ENCODE peak calls at places on chromosomes 1 and 21, in eight cellular contexts. Y, S, L, M, R, U, T and J are unnamed samples.

GRCh38 chr1:230899845-230900251 is 31.5 kb upstream of the C1orf198 start:
- DNase-seq in S (peak; percentile 55), M (peak; percentile 78), Y (no peak), U (no peak), T (no peak), R (no peak), L (no peak), J (no peak)

GRCh38 chr21:42793774-42794173 is 85.6 kb downstream of the WDR4 start:
- DNase-seq in M (no peak), Y (peak; percentile 88), S (no peak), U (no peak), R (no peak), L (no peak), T (no peak), J (no peak)

GRCh38 chr1:24071941-24072340 is 40.0 kb downstream of the MYOM3 start:
- DNase-seq in Y (peak; percentile 37), R (no peak), L (no peak), T (no peak), U (peak; percentile 23), M (no peak), S (no peak), J (no peak)

GRCh38 chr1:9245661-9246060 is 11.1 kb downstream of the H6PD start:
- DNase-seq in Y (no peak), S (no peak), U (no peak), M (no peak), L (no peak), T (no peak), R (no peak), J (no peak)

GRCh38 chr1:36520056-36520455 is 37.3 kb upstream of the CSF3R start:
- DNase-seq in T (peak; percentile 26), L (no peak), Y (no peak), R (no peak), U (no peak), M (no peak), S (no peak), J (no peak)

GRCh38 chr1:11012260-11013159 is at the start of gene TARDBP:
- DNase-seq in R (peak; percentile 95), M (peak; percentile 95), U (peak; percentile 93), S (peak; percentile 94), L (peak; percentile 90), T (peak; percentile 93), Y (peak; percentile 94), J (peak; percentile 92)

GRCh38 chr1:33661791-33662190 is 189.3 kb downstream of the ZSCAN20 start:
- DNase-seq in Y (no peak), L (no peak), T (no peak), M (no peak), S (no peak), R (no peak), U (no peak), J (no peak)

GRCh38 chr1:230310381-230311163 is 115.6 kb downstream of the PGBD5 start:
- DNase-seq in T (no peak), M (peak; percentile 81), S (peak; percentile 81), Y (peak; percentile 64), L (peak; percentile 72), U (peak; percentile 83), R (peak; percentile 52), J (peak; percentile 77)

GRCh38 chr1:27601321-27601770 is 2.6 kb downstream of the AHDC1 start:
- DNase-seq in L (no peak), M (peak; percentile 60), U (no peak), T (no peak), R (no peak), S (no peak), Y (no peak), J (no peak)

GRCh38 chr1:27600500-27601175 is 3.3 kb downstream of the AHDC1 start:
- DNase-seq in T (no peak), L (no peak), M (no peak), Y (peak; percentile 88), S (no peak), R (no peak), U (no peak), J (no peak)

GRCh38 chr1:27598288-27598687 is 5.7 kb downstream of the AHDC1 start:
- DNase-seq in S (peak; percentile 90), T (no peak), Y (no peak), L (peak; percentile 84), M (peak; percentile 35), R (no peak), U (no peak), J (no peak)

GRCh38 chr1:27598902-27599528 is 4.9 kb downstream of the AHDC1 start:
- DNase-seq in M (peak; percentile 91), Y (peak; percentile 86), S (peak; percentile 89), T (peak; percentile 94), L (peak; percentile 86), R (no peak), U (no peak), J (peak; percentile 50)

DNA sequence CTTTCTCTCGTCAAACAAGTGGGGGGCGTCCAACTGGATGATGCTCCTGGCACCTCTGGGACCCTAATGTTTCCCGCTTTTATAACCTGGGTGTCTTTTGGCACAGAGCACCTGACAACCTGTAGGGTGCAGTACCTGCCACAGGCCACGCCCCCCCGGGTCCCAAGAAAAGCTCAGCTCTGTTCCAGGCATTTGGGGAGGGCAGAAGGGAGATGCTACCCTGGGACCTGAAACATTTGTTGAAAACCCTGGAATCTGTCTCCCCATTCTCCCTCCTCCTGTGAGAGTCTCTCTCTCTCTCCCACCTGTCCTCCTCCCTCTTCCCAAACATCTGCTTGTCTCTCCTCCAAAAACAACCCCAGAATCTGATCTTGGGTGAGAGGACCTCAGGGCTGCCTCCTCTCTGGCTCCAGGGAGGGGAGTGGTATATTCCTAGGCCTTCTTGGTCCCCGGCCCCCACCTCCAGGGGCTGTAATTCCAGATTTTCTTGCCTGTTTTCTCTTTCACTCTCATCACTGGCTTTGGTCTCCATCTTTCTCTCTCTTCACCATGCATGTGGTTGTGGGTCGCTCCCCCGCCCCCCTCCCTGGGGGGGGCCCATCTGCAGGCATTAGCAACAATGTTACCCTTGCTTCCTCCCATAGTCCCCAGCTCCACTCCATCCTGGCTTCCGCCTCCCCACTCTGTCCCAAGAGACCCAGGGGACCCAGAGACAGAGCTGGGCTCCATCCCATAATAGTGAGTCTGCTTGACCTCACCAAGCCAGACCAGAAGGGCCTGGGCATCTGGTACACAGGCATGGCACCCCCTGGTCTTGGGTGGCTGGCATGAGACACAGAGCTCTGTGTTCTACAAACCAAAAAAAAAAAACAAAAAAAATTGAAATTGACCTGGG is 4.1 kb downstream of the AHDC1 start:
- DNase-seq in S (no peak), M (no peak), R (no peak), T (no peak), L (no peak), U (no peak), Y (no peak), J (no peak)
- H3K4me3 ChIP-seq in S (no peak overlapping the region), M (peak overlapping the region; percentile 30), R (no peak overlapping the region), T (peak overlapping the region; percentile 89), L (peak overlapping the region; percentile 23), U (no peak overlapping the region), Y (no peak overlapping the region), J (no peak overlapping the region)

DNA sequence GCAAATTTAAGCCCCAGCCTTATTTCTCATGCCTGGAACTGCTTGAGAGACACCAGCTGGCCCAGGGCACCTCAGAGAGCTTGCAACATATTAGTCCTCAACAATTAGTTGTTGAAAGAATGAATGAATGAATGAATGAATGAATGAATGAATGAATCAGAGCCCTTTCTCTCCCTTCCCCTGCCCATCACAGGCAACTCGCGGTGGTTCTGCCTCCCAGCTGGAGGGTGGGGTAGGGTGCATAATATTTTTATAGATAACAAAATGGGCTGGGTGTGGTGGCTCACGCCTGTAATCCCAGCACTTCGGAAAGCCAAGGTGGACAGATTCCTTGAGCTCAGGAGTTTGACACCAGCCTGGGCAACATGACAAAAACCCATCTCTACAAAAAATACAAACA is 110.1 kb downstream of the CCDC185 start:
- DNase-seq in U (no peak), Y (no peak), L (no peak), R (no peak), S (no peak), T (no peak), M (no peak), J (no peak)
- H3K27ac ChIP-seq in U (no peak overlapping the region), Y (no peak overlapping the region), L (no peak overlapping the region), R (no peak overlapping the region), S (no peak overlapping the region), T (no peak overlapping the region), M (no peak overlapping the region), J (no peak overlapping the region)

GRCh38 chr1:109467301-109467777 is 993 bp downstream of the SYPL2 start:
- DNase-seq in U (no peak), M (no peak), L (no peak), T (no peak), Y (no peak), R (no peak), S (no peak), J (no peak)
- H3K4me3 ChIP-seq in U (peak overlapping the region; percentile 67), M (no peak overlapping the region), L (peak overlapping the region; percentile 58), T (peak overlapping the region; percentile 77), Y (no peak overlapping the region), R (no peak overlapping the region), S (peak overlapping the region; percentile 51), J (peak overlapping the region; percentile 65)

GRCh38 chr1:151563376-151563775 is 23.3 kb downstream of the TUFT1 start:
- DNase-seq in L (no peak), Y (no peak), U (no peak), S (no peak), M (no peak), T (no peak), R (no peak), J (no peak)

GRCh38 chr1:151562661-151563060 is 22.6 kb downstream of the TUFT1 start:
- DNase-seq in U (no peak), Y (no peak), L (no peak), S (no peak), R (no peak), T (no peak), M (no peak), J (no peak)

GRCh38 chr1:151568626-151569088 is 28.5 kb downstream of the TUFT1 start:
- DNase-seq in U (no peak), R (no peak), T (no peak), S (no peak), M (no peak), L (no peak), Y (no peak), J (no peak)

GRCh38 chr1:151570819-151571218 is 30.7 kb downstream of the TUFT1 start:
- DNase-seq in S (no peak), R (no peak), M (no peak), T (no peak), Y (no peak), U (no peak), L (no peak), J (peak; percentile 52)

GRCh38 chr1:151565500-151566189 is 25.5 kb downstream of the TUFT1 start:
- DNase-seq in Y (no peak), R (no peak), U (no peak), L (no peak), M (no peak), T (no peak), S (no peak), J (no peak)
- H3K27ac ChIP-seq in Y (no peak overlapping the region), R (no peak overlapping the region), U (no peak overlapping the region), L (no peak overlapping the region), M (no peak overlapping the region), T (no peak overlapping the region), S (no peak overlapping the region), J (no peak overlapping the region)

DNA sequence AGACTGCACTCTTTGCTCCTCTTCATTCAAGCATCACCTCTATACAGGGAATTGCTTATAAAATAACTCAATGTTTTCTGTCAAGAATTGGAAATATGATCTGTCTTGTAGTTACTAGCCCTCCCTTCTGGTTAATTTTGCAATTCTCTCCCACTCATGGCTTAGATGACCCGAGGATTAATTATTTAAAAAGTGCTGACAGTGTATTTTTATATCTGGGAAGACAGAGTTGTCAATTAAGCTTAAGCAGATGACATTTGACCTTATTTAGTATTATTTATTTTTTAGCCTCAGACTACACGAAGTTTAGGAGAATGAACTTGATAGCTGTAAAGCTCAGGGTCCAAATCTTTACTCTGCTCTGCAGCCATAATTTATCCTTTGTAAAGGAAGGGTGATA is 538.5 kb downstream of the NEGR1 start:
- DNase-seq in T (no peak), S (no peak), M (no peak), L (no peak), R (no peak), U (no peak), Y (no peak), J (no peak)
- H3K4me3 ChIP-seq in T (no peak overlapping the region), S (no peak overlapping the region), M (no peak overlapping the region), L (no peak overlapping the region), R (no peak overlapping the region), U (no peak overlapping the region), Y (no peak overlapping the region), J (no peak overlapping the region)

GRCh38 chr21:45987121-45987711 is 5.6 kb downstream of the COL6A1 start:
- DNase-seq in S (peak; percentile 43), Y (no peak), R (no peak), T (no peak), U (no peak), M (peak; percentile 9), L (no peak), J (no peak)
- H3K27ac ChIP-seq in S (no peak overlapping the region), Y (no peak overlapping the region), R (no peak overlapping the region), T (peak overlapping the region; percentile 52), U (no peak overlapping the region), M (no peak overlapping the region), L (no peak overlapping the region), J (no peak overlapping the region)